ENCODE peak calls at places on chromosome 18, in five cellular contexts. One of them, this sample, is unnamed.

GRCh38 chr18:30954262-30954661 is 88.3 kb downstream of the DSC3 start:
- DNase-seq in uterus: no peak
- DNase-seq in tibial nerve: no peak
- DNase-seq in ovary: no peak
- DNase-seq in IMR-90: no peak
- DNase-seq in this sample: no peak

GRCh38 chr18:56235773-56236115 is 402.6 kb downstream of the TXNL1 start:
- DNase-seq in uterus: no peak
- DNase-seq in tibial nerve: no peak
- DNase-seq in ovary: no peak
- DNase-seq in IMR-90: no peak
- DNase-seq in this sample: no peak

GRCh38 chr18:23191952-23192662 is 56.8 kb downstream of the CABLES1 start:
- DNase-seq in uterus: peak; percentile 58
- DNase-seq in tibial nerve: no peak
- DNase-seq in ovary: peak; percentile 59
- DNase-seq in IMR-90: peak; percentile 95
- DNase-seq in this sample: no peak

GRCh38 chr18:58305792-58306191 is 261.8 kb downstream of the NEDD4L start:
- DNase-seq in uterus: no peak
- DNase-seq in tibial nerve: no peak
- DNase-seq in ovary: no peak
- DNase-seq in IMR-90: no peak
- DNase-seq in this sample: no peak

GRCh38 chr18:5167827-5168226 is 29.2 kb downstream of the AKAIN1 start:
- DNase-seq in uterus: no peak
- DNase-seq in tibial nerve: no peak
- DNase-seq in ovary: no peak
- DNase-seq in IMR-90: no peak
- DNase-seq in this sample: no peak

GRCh38 chr18:78601349-78601748 is 378.3 kb upstream of the SALL3 start:
- DNase-seq in uterus: no peak
- DNase-seq in tibial nerve: no peak
- DNase-seq in ovary: no peak
- DNase-seq in IMR-90: no peak
- DNase-seq in this sample: peak; percentile 10

GRCh38 chr18:10313016-10313342 is 141.5 kb upstream of the APCDD1 start:
- DNase-seq in uterus: no peak
- DNase-seq in tibial nerve: no peak
- DNase-seq in ovary: no peak
- DNase-seq in IMR-90: no peak
- DNase-seq in this sample: no peak

GRCh38 chr18:23689031-23689615 is at the start of gene LAMA3:
- DNase-seq in uterus: peak; percentile 68
- DNase-seq in tibial nerve: no peak
- DNase-seq in ovary: peak; percentile 63
- DNase-seq in IMR-90: peak; percentile 11
- DNase-seq in this sample: peak; percentile 93

GRCh38 chr18:46842583-46842982 is 74.7 kb downstream of the PIAS2 start:
- DNase-seq in uterus: no peak
- DNase-seq in tibial nerve: no peak
- DNase-seq in ovary: no peak
- DNase-seq in IMR-90: no peak
- DNase-seq in this sample: no peak

GRCh38 chr18:39604836-39605235 is 2039.2 kb upstream of the CELF4 start:
- DNase-seq in uterus: no peak
- DNase-seq in tibial nerve: no peak
- DNase-seq in ovary: no peak
- DNase-seq in IMR-90: peak; percentile 57
- DNase-seq in this sample: no peak

GRCh38 chr18:9974279-9974915 is 60.6 kb downstream of the VAPA start:
- DNase-seq in uterus: peak; percentile 59
- DNase-seq in tibial nerve: no peak
- DNase-seq in ovary: no peak
- DNase-seq in IMR-90: peak; percentile 65
- DNase-seq in this sample: no peak

GRCh38 chr18:22207022-22207758 is 37.8 kb downstream of the GATA6 start:
- DNase-seq in uterus: peak; percentile 78
- DNase-seq in tibial nerve: no peak
- DNase-seq in ovary: peak; percentile 77
- DNase-seq in IMR-90: peak; percentile 66
- DNase-seq in this sample: no peak

GRCh38 chr18:62118324-62118723 is 68.5 kb downstream of the PIGN start:
- DNase-seq in uterus: no peak
- DNase-seq in tibial nerve: peak; percentile 6
- DNase-seq in ovary: no peak
- DNase-seq in IMR-90: peak; percentile 81
- DNase-seq in this sample: no peak

GRCh38 chr18:26089247-26090129 is 925 bp downstream of the SS18 start:
- DNase-seq in uterus: no peak
- DNase-seq in tibial nerve: no peak
- DNase-seq in ovary: no peak
- DNase-seq in IMR-90: peak; percentile 49
- DNase-seq in this sample: no peak

GRCh38 chr18:48035556-48035860 is 105.0 kb upstream of the SMAD2 start:
- DNase-seq in uterus: no peak
- DNase-seq in tibial nerve: no peak
- DNase-seq in ovary: no peak
- DNase-seq in IMR-90: no peak
- DNase-seq in this sample: peak; percentile 8

GRCh38 chr18:58202406-58202730 is 158.3 kb downstream of the NEDD4L start:
- DNase-seq in uterus: peak; percentile 36
- DNase-seq in tibial nerve: no peak
- DNase-seq in ovary: no peak
- DNase-seq in IMR-90: peak; percentile 34
- DNase-seq in this sample: no peak

GRCh38 chr18:332721-333513 is 65.1 kb upstream of the THOC1 start:
- DNase-seq in uterus: no peak
- DNase-seq in tibial nerve: peak; percentile 65
- DNase-seq in ovary: no peak
- DNase-seq in IMR-90: no peak
- DNase-seq in this sample: peak; percentile 55

GRCh38 chr18:75607701-75608100 is 180.2 kb upstream of the SMIM21 start:
- DNase-seq in uterus: no peak
- DNase-seq in tibial nerve: no peak
- DNase-seq in ovary: no peak
- DNase-seq in IMR-90: no peak
- DNase-seq in this sample: no peak

GRCh38 chr18:21179590-21180220 is 62.3 kb upstream of the GREB1L start:
- DNase-seq in uterus: peak; percentile 57
- DNase-seq in tibial nerve: peak; percentile 84
- DNase-seq in ovary: peak; percentile 68
- DNase-seq in IMR-90: peak; percentile 73
- DNase-seq in this sample: peak; percentile 54

GRCh38 chr18:24584777-24585176 is 124.3 kb downstream of the HRH4 start:
- DNase-seq in uterus: no peak
- DNase-seq in tibial nerve: no peak
- DNase-seq in ovary: no peak
- DNase-seq in IMR-90: no peak
- DNase-seq in this sample: no peak

GRCh38 chr18:56516769-56517168 is 121.6 kb downstream of the TXNL1 start:
- DNase-seq in uterus: peak; percentile 85
- DNase-seq in tibial nerve: peak; percentile 30
- DNase-seq in ovary: no peak
- DNase-seq in IMR-90: peak; percentile 50
- DNase-seq in this sample: no peak

GRCh38 chr18:26621161-26622026 is 73.0 kb upstream of the KCTD1 start:
- DNase-seq in uterus: no peak
- DNase-seq in tibial nerve: no peak
- DNase-seq in ovary: no peak
- DNase-seq in IMR-90: no peak
- DNase-seq in this sample: peak; percentile 22

GRCh38 chr18:24913507-24914147 is 438.3 kb downstream of the ZNF521 start:
- DNase-seq in uterus: no peak
- DNase-seq in tibial nerve: no peak
- DNase-seq in ovary: no peak
- DNase-seq in IMR-90: no peak
- DNase-seq in this sample: no peak

GRCh38 chr18:42187611-42188378 is 232.8 kb downstream of the PIK3C3 start:
- DNase-seq in uterus: no peak
- DNase-seq in tibial nerve: no peak
- DNase-seq in ovary: no peak
- DNase-seq in IMR-90: no peak
- DNase-seq in this sample: no peak

GRCh38 chr18:28541276-28541930 is 364.5 kb upstream of the CDH2 start:
- DNase-seq in uterus: no peak
- DNase-seq in tibial nerve: peak; percentile 20
- DNase-seq in ovary: no peak
- DNase-seq in IMR-90: no peak
- DNase-seq in this sample: no peak

GRCh38 chr18:2997429-2997828 is 15.5 kb downstream of the LPIN2 start:
- DNase-seq in uterus: no peak
- DNase-seq in tibial nerve: no peak
- DNase-seq in ovary: no peak
- DNase-seq in IMR-90: no peak
- DNase-seq in this sample: no peak

GRCh38 chr18:30787410-30787809 is 255.1 kb downstream of the DSC3 start:
- DNase-seq in uterus: no peak
- DNase-seq in tibial nerve: no peak
- DNase-seq in ovary: no peak
- DNase-seq in IMR-90: no peak
- DNase-seq in this sample: no peak

GRCh38 chr18:9147440-9148238 is 11.1 kb downstream of the ANKRD12 start:
- DNase-seq in uterus: peak; percentile 50
- DNase-seq in tibial nerve: peak; percentile 15
- DNase-seq in ovary: peak; percentile 42
- DNase-seq in IMR-90: peak; percentile 81
- DNase-seq in this sample: peak; percentile 58

GRCh38 chr18:22637787-22638186 is 220.1 kb upstream of the CTAGE1 start:
- DNase-seq in uterus: no peak
- DNase-seq in tibial nerve: no peak
- DNase-seq in ovary: no peak
- DNase-seq in IMR-90: peak; percentile 89
- DNase-seq in this sample: no peak

GRCh38 chr18:37665346-37665745 is 99.7 kb upstream of the CELF4 start:
- DNase-seq in uterus: no peak
- DNase-seq in tibial nerve: no peak
- DNase-seq in ovary: no peak
- DNase-seq in IMR-90: no peak
- DNase-seq in this sample: no peak
- H3K9me3 ChIP-seq in uterus: no peaks in the 10 kb centered on the region
- H3K9me3 ChIP-seq in tibial nerve: no peaks in the 10 kb centered on the region
- H3K9me3 ChIP-seq in ovary: no peaks in the 10 kb centered on the region
- H3K9me3 ChIP-seq in IMR-90: peaks cover 26% of the 10 kb centered on the region
- H3K9me3 ChIP-seq in this sample: no peaks in the 10 kb centered on the region

DNA sequence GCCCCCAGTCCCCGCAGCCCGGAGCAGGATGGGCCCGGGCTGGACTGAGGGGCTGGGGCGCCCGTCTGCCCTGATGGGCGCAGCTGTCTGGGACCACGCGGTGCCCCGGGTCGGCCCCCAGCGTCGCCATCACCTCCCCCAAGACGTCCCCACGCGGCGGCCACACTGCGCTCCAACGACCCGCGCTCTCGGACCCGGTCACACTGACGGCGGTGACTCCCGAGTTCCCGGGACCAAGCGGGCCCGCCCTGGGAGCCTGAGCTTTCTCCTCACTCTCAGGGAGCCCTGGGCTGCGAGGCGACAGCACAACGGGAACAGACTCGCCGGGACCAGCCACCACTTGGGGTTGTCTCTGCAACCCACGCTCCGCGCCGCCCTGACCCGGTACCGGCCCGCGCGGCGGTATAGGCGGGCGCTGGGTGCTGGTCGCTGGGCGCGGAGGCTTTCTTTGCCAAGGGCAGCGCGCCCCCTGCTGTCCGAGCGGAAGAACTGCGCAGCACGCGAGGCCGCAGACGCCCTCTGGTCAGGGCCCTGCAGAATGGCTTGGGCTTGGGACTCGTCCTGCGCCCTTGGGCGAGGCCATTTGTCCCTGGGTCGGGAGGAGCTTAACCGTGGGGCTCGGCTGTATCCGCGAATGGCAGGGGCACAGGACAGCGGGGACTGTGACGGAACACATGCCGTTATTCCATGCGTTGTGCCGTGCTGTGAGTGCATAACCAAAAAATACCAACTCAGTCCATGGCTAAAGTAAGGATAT is 54.8 kb upstream of the ANKRD62 start:
- DNase-seq in uterus: peak; percentile 73
- DNase-seq in tibial nerve: peak; percentile 84
- DNase-seq in ovary: peak; percentile 80
- DNase-seq in IMR-90: peak; percentile 65
- DNase-seq in this sample: peak; percentile 94
- TF ChIP-seq POLR2A in uterus: no peak
- TF ChIP-seq POLR2A in tibial nerve: no peak
- TF ChIP-seq POLR2A in ovary: no peak
- TF ChIP-seq POLR2A in IMR-90: peak; percentile 40
- TF ChIP-seq POLR2A in this sample: no peak

GRCh38 chr18:33873127-33873526 is 295.1 kb downstream of the ASXL3 start:
- DNase-seq in uterus: no peak
- DNase-seq in tibial nerve: no peak
- DNase-seq in ovary: no peak
- DNase-seq in IMR-90: no peak
- DNase-seq in this sample: no peak
- H3K9me3 ChIP-seq in uterus: no peaks in the 10 kb centered on the region
- H3K9me3 ChIP-seq in tibial nerve: no peaks in the 10 kb centered on the region
- H3K9me3 ChIP-seq in ovary: no peaks in the 10 kb centered on the region
- H3K9me3 ChIP-seq in IMR-90: no peaks in the 10 kb centered on the region
- H3K9me3 ChIP-seq in this sample: no peaks in the 10 kb centered on the region

DNA sequence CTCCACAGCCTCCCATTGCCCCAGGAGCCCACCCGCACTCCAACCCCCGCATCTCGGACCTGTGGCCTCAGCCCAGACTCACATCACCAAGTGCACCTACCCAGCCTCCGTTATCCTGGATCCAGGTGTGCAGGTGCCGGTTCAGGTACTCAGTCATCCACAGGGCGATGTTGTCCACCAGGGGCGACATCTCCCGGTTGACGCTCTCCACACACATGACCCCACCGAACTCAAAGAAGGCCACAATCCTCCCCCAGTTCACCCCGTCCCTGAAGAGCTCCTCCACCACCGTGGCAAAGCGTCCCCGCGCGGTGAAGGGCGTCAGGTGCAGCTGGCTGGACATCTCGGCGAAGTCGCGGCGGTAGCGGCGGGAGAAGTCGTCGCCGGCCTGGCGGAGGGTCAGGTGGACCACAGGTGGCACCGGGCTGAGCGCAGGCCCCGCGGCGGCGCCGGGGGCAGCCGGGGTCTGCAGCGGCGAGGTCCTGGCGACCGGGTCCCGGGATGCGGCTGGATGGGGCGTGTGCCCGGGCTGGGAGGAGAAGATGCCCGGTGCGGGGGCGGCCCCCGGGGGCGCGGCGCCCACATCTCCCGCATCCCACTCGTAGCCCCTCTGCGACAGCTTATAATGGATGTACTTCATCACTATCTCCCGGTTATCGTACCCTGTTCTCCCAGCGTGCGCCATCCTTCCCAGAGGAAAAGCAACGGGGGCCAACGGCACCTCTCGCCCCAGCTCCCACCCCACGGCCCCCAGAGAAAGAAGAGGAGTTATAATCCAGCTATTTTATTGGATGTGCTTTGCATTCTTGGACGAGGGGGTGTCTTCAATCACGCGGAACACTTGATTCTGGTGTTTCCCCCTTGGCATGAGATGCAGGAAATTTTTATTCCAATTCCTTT is 1.3 kb downstream of the BCL2 start:
- DNase-seq in uterus: peak; percentile 80
- DNase-seq in tibial nerve: peak; percentile 61
- DNase-seq in ovary: peak; percentile 83
- DNase-seq in IMR-90: no peak
- DNase-seq in this sample: peak; percentile 61
- TF ChIP-seq POLR2A in uterus: peak; percentile 32
- TF ChIP-seq POLR2A in tibial nerve: peak; percentile 36
- TF ChIP-seq POLR2A in ovary: peak; percentile 16
- TF ChIP-seq POLR2A in IMR-90: no peak
- TF ChIP-seq POLR2A in this sample: peak; percentile 15

This sample was measured in upper lobe of left lung.